ENCODE peak calls at places on chromosome 13, in seven cellular contexts. E is fibroblast of lung, C is cardiac muscle cell, N is aorta, K is IMR-90, L is neuronal stem cell, J is Panc1. O is an unnamed sample. For H3K4me1, the result is how much of the 10 kb centered on the place peaks cover.

GRCh38 chr13:23845309-23845708 is 43.9 kb downstream of the MIPEP start:
- DNase-seq in N (no peak), J (no peak), C (no peak), K (no peak), L (no peak), E (no peak), O (no peak)

GRCh38 chr13:75175575-75175974 is 306.4 kb downstream of the TBC1D4 start:
- DNase-seq in L (no peak), C (peak), J (no peak), N (no peak), E (peak), K (peak), O (no peak)

GRCh38 chr13:90632184-90632583 is 715.3 kb upstream of the MIR17HG start:
- DNase-seq in E (no peak), K (no peak), L (no peak), C (no peak), N (no peak), J (no peak), O (no peak)

GRCh38 chr13:98972627-98973026 is 5.2 kb downstream of the DOCK9 start:
- DNase-seq in J (no peak), C (peak), K (peak), L (no peak), E (peak), N (no peak), O (no peak)

GRCh38 chr13:99316224-99316623 is 9.0 kb upstream of the GPR183 start:
- DNase-seq in N (no peak), C (no peak), E (no peak), L (no peak), K (no peak), J (no peak), O (no peak)

GRCh38 chr13:71290963-71291937 is 575.8 kb downstream of the DACH1 start:
- DNase-seq in L (no peak), J (peak), N (no peak), K (peak), E (peak), C (peak), O (peak)

GRCh38 chr13:80072231-80072630 is 268.7 kb downstream of the SPRY2 start:
- DNase-seq in J (no peak), L (no peak), C (no peak), K (no peak), N (no peak), E (no peak), O (no peak)

GRCh38 chr13:51727634-51728274 is 76.2 kb downstream of the DHRS12 start:
- DNase-seq in N (no peak), E (no peak), K (no peak), C (peak), J (no peak), L (no peak), O (no peak)

GRCh38 chr13:41813426-41813825 is 147.5 kb downstream of the VWA8 start:
- DNase-seq in C (peak), L (no peak), K (peak), J (no peak), E (peak), N (no peak), O (no peak)

GRCh38 chr13:106534844-106535551 is 464 bp downstream of the EFNB2 start:
- DNase-seq in C (peak), E (peak), N (peak), L (no peak), K (peak), J (no peak), O (peak)

GRCh38 chr13:20430296-20430695 is 95.4 kb downstream of the CRYL1 start:
- DNase-seq in N (no peak), K (no peak), E (no peak), J (no peak), C (no peak), L (no peak), O (no peak)

GRCh38 chr13:80001510-80001842 is 339.4 kb downstream of the SPRY2 start:
- DNase-seq in K (no peak), J (no peak), L (no peak), C (no peak), E (no peak), N (no peak), O (no peak)

DNA sequence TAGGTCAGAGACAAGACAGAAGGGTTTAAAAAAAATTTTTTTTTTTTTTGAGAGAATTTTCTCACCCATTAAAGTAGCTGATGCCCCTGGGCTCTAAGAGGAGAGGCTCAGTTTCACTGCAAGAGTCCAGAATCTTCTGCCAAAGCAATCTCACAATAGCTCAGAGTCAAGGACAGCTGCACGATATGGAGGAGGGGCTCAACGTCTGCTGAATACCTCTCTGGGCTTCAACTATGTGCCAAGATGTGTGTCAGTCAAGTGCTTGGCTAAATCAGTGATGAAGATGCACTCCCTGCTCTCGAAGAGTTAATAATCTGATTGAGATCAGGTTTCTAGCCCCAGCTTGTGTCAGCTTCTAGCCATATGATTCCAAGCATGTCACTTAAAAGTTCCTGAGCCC is 46.9 kb downstream of the KLF12 start:
- DNase-seq in J (no peak), N (no peak), K (no peak), E (no peak), C (no peak), L (no peak), O (no peak)
- H3K4me1 ChIP-seq in J (under half), N (under half), K (under half), E (under half), C (under half), L (under half), O (under half)

DNA sequence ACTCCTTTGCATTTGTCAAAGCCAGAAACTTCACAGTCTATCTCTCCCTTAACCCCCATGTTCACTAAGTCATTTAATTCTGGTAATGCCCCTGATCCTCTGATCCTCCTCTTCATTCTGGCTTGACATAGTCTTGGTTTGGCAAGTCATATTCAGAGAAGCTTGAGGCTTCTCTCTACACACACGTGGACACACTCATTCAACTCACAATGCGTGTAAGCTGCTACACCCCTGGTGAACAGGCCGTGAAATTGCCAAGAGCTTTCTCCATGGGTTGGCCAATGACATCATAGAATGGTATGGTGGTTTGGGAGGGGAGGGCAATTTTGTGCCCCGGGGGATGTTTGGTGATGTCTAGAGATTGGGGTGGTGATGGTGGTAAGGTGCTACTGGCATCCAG is 47.9 kb upstream of the FLT1 start:
- DNase-seq in E (no peak), J (no peak), N (no peak), C (no peak), K (no peak), L (no peak), O (no peak)
- H3K27ac ChIP-seq in E (no peak), J (no peak), N (no peak), C (no peak), K (no peak), L (no peak), O (no peak)

GRCh38 chr13:30464496-30465351 is 1.0 kb downstream of the HMGB1 start:
- DNase-seq in L (peak), N (peak), E (peak), C (peak), J (no peak), K (peak), O (peak)
- H3K4me3 ChIP-seq in L (peak), N (peak), E (peak), C (peak), J (peak), K (peak), O (peak)

DNA sequence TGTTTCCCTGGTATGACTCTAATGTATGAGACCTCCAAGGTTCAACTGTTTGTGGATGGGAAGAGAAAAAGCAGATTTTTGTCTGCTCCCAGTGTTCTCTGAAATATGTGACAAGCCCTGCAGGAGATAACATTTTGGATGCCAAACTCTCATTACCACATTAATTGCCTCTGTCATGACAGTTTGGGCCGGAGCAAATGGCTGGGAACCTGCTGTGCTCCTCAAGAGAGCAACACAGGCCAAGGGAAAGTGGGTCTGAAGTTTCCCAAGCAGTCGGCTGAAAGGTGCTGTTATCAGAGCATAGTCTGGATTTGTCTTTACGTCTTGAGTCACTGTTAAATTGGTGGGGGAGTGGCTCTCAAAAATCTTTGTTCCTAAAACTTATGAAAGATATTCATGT is 844.6 kb downstream of the PCDH17 start:
- DNase-seq in N (no peak), L (peak), J (no peak), E (no peak), K (no peak), C (no peak), O (no peak)
- H3K4me1 ChIP-seq in N (under half), L (under half), J (under half), E (under half), K (under half), C (under half), O (under half)

DNA sequence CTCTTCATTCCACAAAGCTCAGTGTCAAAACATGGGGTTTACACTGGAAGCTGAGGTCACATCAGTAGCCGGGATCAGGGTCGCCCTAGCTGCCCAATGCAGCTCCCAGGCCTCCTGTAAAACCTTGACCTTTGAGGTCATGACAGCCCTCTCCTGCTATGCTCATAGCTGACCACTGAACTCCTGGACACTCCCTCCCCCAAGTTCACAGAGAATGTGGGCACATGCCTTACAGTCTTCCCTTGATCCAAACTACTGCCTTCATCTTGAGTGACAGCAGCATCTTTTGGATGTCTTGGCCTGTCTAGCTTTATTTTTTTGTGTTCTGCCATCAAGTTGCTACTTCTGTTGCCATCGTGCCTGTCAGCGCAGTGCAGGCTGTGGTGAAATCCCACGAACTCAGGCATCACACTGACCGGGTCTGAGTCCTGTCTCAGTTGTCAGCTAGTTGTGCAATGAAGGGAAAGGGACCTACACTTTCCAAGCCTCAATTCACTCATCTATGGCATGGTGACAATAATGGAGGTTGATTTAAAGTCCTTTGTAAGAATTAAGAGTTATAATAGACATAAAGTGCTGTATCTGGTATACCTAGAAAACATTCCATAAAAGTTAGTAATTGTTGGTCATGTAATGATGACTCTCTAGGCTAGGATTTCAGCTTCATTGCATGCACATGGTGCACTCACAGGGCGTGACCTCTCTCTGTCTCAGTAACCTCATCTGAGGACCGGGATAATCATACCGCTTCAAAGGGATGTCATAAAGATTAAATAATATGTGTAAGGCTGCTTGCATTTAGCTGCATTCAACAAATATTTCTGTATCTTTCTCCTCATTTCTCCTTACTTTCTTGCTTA is 16.5 kb upstream of the ALOX5AP start:
- DNase-seq in K (peak), N (no peak), E (peak), J (peak), L (no peak), C (peak), O (no peak)
- H3K27ac ChIP-seq in K (peak), N (no peak), E (peak), J (peak), L (no peak), C (no peak), O (no peak)

GRCh38 chr13:30802501-30802900 is 67.2 kb downstream of the ALOX5AP start:
- DNase-seq in E (no peak), N (no peak), K (no peak), C (no peak), L (no peak), J (no peak), O (no peak)
- H3K4me3 ChIP-seq in E (no peak), N (no peak), K (no peak), C (no peak), L (no peak), J (no peak), O (no peak)